ENCODE peak calls at places on chromosomes 12 and 14, in ten cellular contexts. J, Q, Z, C, T, V, G, B, P and M are unnamed samples.

GRCh38 chr12:6766651-6767300 is 613 bp downstream of the PTMS start:
- DNase-seq in Q (no peak), C (peak; percentile 62), T (peak; percentile 57), J (peak; percentile 94), Z (no peak), P (no peak), V (no peak), G (peak; percentile 71), B (peak; percentile 58), M (peak; percentile 80)

GRCh38 chr14:87628129-87628528 is 364.9 kb downstream of the GALC start:
- DNase-seq in B (no peak), G (peak; percentile 99), V (peak; percentile 52), Z (no peak), C (no peak), J (no peak), Q (no peak), T (no peak), P (no peak), M (no peak)

GRCh38 chr12:49451468-49452259 is 84.4 kb downstream of the SPATS2 start:
- DNase-seq in T (no peak), V (no peak), J (no peak), Z (no peak), Q (no peak), C (no peak), B (no peak), G (no peak), P (no peak), M (no peak)

GRCh38 chr12:20628999-20629398 is 66.1 kb upstream of the SLCO1C1 start:
- DNase-seq in Z (no peak), B (no peak), J (no peak), P (no peak), C (no peak), G (no peak), Q (no peak), V (no peak), T (no peak), M (no peak)

GRCh38 chr12:89166525-89166934 is 185.8 kb downstream of the DUSP6 start:
- DNase-seq in V (no peak), C (peak; percentile 91), J (no peak), Q (no peak), T (no peak), P (no peak), B (no peak), Z (no peak), G (no peak), M (peak; percentile 84)

GRCh38 chr12:76533331-76533730 is 26.2 kb downstream of the OSBPL8 start:
- DNase-seq in C (peak; percentile 56), T (no peak), V (no peak), J (no peak), B (no peak), G (peak; percentile 84), P (no peak), Z (no peak), Q (no peak), M (no peak)

GRCh38 chr14:24422261-24422660 is 7.2 kb downstream of the CBLN3 start:
- DNase-seq in J (no peak), Q (no peak), C (no peak), Z (no peak), B (no peak), P (no peak), V (no peak), G (no peak), T (peak; percentile 27), M (no peak)

GRCh38 chr14:23929822-23930294 is 23.7 kb upstream of the DHRS4 start:
- DNase-seq in V (no peak), Z (peak; percentile 59), P (no peak), Q (peak; percentile 65), T (peak; percentile 61), C (peak; percentile 74), G (peak; percentile 76), B (peak; percentile 77), J (peak; percentile 96), M (peak; percentile 73)

GRCh38 chr14:105328678-105329390 is 14.3 kb downstream of the PACS2 start:
- DNase-seq in Z (no peak), P (no peak), T (no peak), B (no peak), Q (no peak), G (no peak), J (peak; percentile 39), C (no peak), V (no peak), M (no peak)

GRCh38 chr12:66753810-66754209 is 74.9 kb upstream of the GRIP1 start:
- DNase-seq in T (no peak), P (no peak), G (no peak), V (no peak), J (no peak), Q (no peak), B (no peak), Z (no peak), C (no peak), M (no peak)

GRCh38 chr12:124847675-124848074 is 16.0 kb downstream of the SCARB1 start:
- DNase-seq in V (no peak), Z (no peak), C (peak; percentile 21), J (no peak), T (no peak), P (no peak), G (no peak), Q (no peak), B (no peak), M (no peak)

GRCh38 chr12:34406996-34407300 is 384.7 kb downstream of the ALG10 start:
- DNase-seq in T (no peak), G (no peak), B (no peak), P (no peak), Z (no peak), Q (no peak), V (no peak), C (no peak), J (no peak), M (no peak)

GRCh38 chr14:26290007-26290530 is 307.8 kb downstream of the NOVA1 start:
- DNase-seq in P (no peak), G (peak; percentile 68), J (no peak), B (no peak), Q (no peak), C (peak; percentile 72), Z (no peak), T (no peak), V (no peak), M (no peak)

GRCh38 chr14:102776761-102777710 is at the start of gene TRAF3:
- DNase-seq in B (peak; percentile 81), Z (no peak), G (peak; percentile 83), T (peak; percentile 58), C (peak; percentile 68), P (no peak), V (no peak), J (peak; percentile 74), Q (peak; percentile 87), M (peak; percentile 75)

GRCh38 chr12:12506541-12506940 is 56.1 kb downstream of the DUSP16 start:
- DNase-seq in P (no peak), C (peak; percentile 60), J (no peak), B (no peak), G (peak; percentile 90), T (no peak), Z (no peak), Q (no peak), V (peak; percentile 49), M (no peak)

GRCh38 chr12:75656650-75657049 is 145.2 kb upstream of the KRR1 start:
- DNase-seq in B (no peak), P (no peak), V (peak; percentile 63), Q (no peak), Z (peak; percentile 93), J (no peak), T (no peak), C (peak; percentile 97), G (peak; percentile 80), M (no peak)